ENCODE peak calls at places on chromosomes 4 and X, in four cellular contexts. O, N, K and S are unnamed samples. For H3K9me1, the result is how much of the 10 kb centered on the place peaks cover.

GRCh38 chr4:123744664-123745290 is 348.2 kb downstream of the SPRY1 start:
- DNase-seq in O (peak), N (peak), K (no peak), S (no peak)

GRCh38 chr4:173273956-173274355 is 60.2 kb downstream of the HMGB2 start:
- DNase-seq in O (peak), N (no peak), K (no peak), S (no peak)

GRCh38 chr4:81491943-81492342 is 20.2 kb upstream of the RASGEF1B start:
- DNase-seq in O (no peak), N (no peak), K (no peak), S (no peak)

GRCh38 chr4:165301833-165302232 is 25.6 kb upstream of the MSMO1 start:
- DNase-seq in O (peak), N (peak), K (no peak), S (no peak)

GRCh38 chr4:59848457-59848856 is 1351.7 kb upstream of the ADGRL3 start:
- DNase-seq in O (no peak), N (no peak), K (no peak), S (no peak)

GRCh38 chr4:40998680-40999358 is 215.5 kb downstream of the APBB2 start:
- DNase-seq in O (peak), N (peak), K (no peak), S (peak)

GRCh38 chr4:5707366-5708133 is 809 bp downstream of the EVC2 start:
- DNase-seq in O (no peak), N (peak), K (no peak), S (no peak)

GRCh38 chr4:121776610-121777401 is 11.8 kb upstream of the SMIM43 start:
- DNase-seq in O (no peak), N (no peak), K (no peak), S (no peak)

GRCh38 chrX:115357316-115357715 is 67.8 kb downstream of the LUZP4 start:
- DNase-seq in O (peak), N (no peak), K (no peak), S (no peak)

GRCh38 chr4:185479507-185479971 is 8.0 kb upstream of the CCDC110 start:
- DNase-seq in O (no peak), N (no peak), K (no peak), S (no peak)

GRCh38 chr4:177862541-177863176 is 420.4 kb upstream of the AGA start:
- DNase-seq in O (no peak), N (no peak), K (no peak), S (no peak)

GRCh38 chr4:166735553-166735952 is 498.7 kb downstream of the SPOCK3 start:
- DNase-seq in O (no peak), N (no peak), K (no peak), S (no peak)

GRCh38 chrX:110021180-110022022 is 18.5 kb downstream of the TMEM164 start:
- DNase-seq in O (peak), N (peak), K (no peak), S (no peak)

GRCh38 chrX:75229774-75230173 is 44.1 kb upstream of the UPRT start:
- DNase-seq in O (no peak), N (no peak), K (no peak), S (no peak)

GRCh38 chr4:87458913-87459312 is 36.5 kb downstream of the NUDT9 start:
- DNase-seq in O (no peak), N (no peak), K (no peak), S (no peak)

GRCh38 chr4:52259978-52260377 is 208.9 kb downstream of the SPATA18 start:
- DNase-seq in O (no peak), N (no peak), K (no peak), S (no peak)

GRCh38 chr4:146639414-146639814 is 721 bp downstream of the POU4F2 start:
- DNase-seq in O (no peak), N (no peak), K (no peak), S (no peak)

GRCh38 chr4:163649557-163650091 is 155.1 kb downstream of the TMA16 start:
- DNase-seq in O (no peak), N (no peak), K (no peak), S (no peak)

GRCh38 chrX:108224218-108224617 is 132.6 kb downstream of the ATG4A start:
- DNase-seq in O (no peak), N (no peak), K (no peak), S (no peak)

GRCh38 chrX:150506486-150506885 is 61.9 kb upstream of the MTM1 start:
- DNase-seq in O (no peak), N (peak), K (no peak), S (no peak)

GRCh38 chr4:163194593-163194992 is 27.9 kb upstream of the NAF1 start:
- DNase-seq in O (no peak), N (no peak), K (no peak), S (no peak)

GRCh38 chrX:68183612-68184214 is 249.6 kb downstream of the OPHN1 start:
- DNase-seq in O (peak), N (peak), K (peak), S (no peak)

GRCh38 chrX:46840946-46841740 is 4.3 kb downstream of the RP2 start:
- DNase-seq in O (no peak), N (peak), K (no peak), S (no peak)

GRCh38 chrX:68896581-68896980 is 67.8 kb downstream of the EFNB1 start:
- DNase-seq in O (no peak), N (no peak), K (no peak), S (no peak)

GRCh38 chr4:97496298-97496873 is 646.9 kb downstream of the STPG2 start:
- DNase-seq in O (no peak), N (peak), K (no peak), S (no peak)

GRCh38 chrX:137566746-137567473 is 983 bp downstream of the ZIC3 start:
- DNase-seq in O (no peak), N (no peak), K (no peak), S (no peak)

GRCh38 chrX:137567474-137568232 is 1.7 kb downstream of the ZIC3 start:
- DNase-seq in O (no peak), N (no peak), K (no peak), S (no peak)

GRCh38 chrX:137565318-137565904 is 516 bp upstream of the ZIC3 start:
- DNase-seq in O (no peak), N (no peak), K (no peak), S (no peak)

GRCh38 chrX:137563681-137564651 is 2.0 kb upstream of the ZIC3 start:
- DNase-seq in O (no peak), N (no peak), K (no peak), S (no peak)

DNA sequence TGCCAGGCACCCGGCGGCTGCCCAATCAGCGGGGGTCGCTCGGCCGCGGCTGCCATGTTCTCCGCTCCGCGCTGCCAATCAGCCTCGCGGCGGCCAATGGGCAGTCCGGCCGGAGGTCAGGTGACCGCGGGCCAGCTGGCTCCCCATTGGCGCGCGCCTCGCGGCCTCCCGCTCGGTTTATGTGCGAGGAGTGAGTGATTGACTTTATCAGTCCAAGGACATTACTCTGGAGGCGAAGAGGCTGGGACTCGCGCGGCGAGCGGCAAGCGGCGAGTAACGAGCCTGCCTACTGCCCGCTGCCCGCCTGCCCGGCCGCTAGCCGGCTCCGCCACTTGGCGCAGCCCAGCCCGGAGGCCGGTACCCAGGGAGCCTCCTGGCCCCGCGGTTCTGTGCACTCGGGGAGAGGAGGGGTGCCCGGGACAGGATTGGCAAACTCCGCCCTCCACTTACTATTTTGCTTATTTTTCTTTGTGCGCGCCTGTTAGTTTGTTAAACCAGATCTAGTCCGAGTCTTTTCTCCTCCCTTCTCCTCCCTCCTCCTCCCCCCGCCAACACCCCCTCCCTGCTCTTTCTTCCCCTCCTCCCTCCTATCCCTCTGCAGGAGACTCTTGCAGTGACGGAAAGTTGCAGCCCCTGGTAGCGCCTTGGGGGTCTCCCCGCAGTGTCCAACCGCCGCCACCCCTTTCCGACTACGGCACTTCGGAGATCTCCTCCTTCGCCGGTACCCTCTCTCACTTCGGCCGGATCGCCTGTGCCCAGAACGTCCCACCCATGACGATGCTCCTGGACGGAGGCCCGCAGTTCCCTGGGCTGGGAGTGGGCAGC is at the start of gene ZIC3:
- DNase-seq in O (no peak), N (peak), K (no peak), S (no peak)
- H2AFZ ChIP-seq in O (peak), N (peak), K (no peak), S (no peak)

GRCh38 chrX:10074241-10074941 is 82.4 kb upstream of the CLCN4 start:
- DNase-seq in O (no peak), N (no peak), K (no peak), S (peak)

GRCh38 chrX:10079155-10079711 is 77.5 kb upstream of the CLCN4 start:
- DNase-seq in O (peak), N (no peak), K (no peak), S (no peak)

GRCh38 chrX:10078266-10078665 is 78.5 kb upstream of the CLCN4 start:
- DNase-seq in O (no peak), N (no peak), K (no peak), S (no peak)

GRCh38 chrX:10076765-10077164 is 80.0 kb upstream of the CLCN4 start:
- DNase-seq in O (no peak), N (no peak), K (no peak), S (no peak)

DNA sequence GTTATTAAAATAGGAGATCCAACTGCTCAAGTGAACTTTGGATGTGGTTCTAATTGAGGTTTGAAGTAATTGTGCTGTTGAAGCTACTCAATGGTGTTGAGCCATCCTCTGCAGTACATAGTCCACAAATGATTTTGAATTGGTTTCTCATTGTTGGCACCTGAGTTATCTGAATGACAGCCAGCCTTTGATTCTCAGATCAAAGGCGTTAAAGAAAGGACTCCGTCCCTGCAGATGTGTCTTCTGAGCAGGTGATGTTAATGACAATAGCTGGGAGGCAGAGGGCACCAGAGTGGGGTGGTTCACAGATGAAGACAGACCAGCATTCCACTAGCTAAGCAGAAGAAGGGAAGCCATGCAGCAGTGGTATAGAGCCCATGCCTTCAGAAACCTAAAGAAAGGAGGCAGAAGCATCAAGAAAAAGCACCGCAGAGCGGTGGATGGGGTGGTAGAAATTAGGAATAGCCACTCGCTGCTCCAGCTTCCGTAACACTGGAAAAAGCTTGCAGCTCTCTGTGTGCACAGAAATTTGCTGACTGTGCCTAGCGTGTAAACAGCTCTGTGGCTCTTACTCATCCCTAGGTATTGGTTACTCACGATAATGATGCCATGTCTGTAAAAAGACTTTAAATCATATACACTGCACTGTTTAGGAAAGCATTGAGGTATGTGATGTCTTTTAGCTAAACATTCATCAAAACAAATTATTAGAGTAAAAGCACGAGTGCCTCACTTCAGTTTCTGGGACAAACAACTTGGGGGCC is 79.2 kb upstream of the CLCN4 start:
- DNase-seq in O (peak), N (no peak), K (no peak), S (no peak)
- H3K4me3 ChIP-seq in O (no peak), N (no peak), K (no peak), S (no peak)

DNA sequence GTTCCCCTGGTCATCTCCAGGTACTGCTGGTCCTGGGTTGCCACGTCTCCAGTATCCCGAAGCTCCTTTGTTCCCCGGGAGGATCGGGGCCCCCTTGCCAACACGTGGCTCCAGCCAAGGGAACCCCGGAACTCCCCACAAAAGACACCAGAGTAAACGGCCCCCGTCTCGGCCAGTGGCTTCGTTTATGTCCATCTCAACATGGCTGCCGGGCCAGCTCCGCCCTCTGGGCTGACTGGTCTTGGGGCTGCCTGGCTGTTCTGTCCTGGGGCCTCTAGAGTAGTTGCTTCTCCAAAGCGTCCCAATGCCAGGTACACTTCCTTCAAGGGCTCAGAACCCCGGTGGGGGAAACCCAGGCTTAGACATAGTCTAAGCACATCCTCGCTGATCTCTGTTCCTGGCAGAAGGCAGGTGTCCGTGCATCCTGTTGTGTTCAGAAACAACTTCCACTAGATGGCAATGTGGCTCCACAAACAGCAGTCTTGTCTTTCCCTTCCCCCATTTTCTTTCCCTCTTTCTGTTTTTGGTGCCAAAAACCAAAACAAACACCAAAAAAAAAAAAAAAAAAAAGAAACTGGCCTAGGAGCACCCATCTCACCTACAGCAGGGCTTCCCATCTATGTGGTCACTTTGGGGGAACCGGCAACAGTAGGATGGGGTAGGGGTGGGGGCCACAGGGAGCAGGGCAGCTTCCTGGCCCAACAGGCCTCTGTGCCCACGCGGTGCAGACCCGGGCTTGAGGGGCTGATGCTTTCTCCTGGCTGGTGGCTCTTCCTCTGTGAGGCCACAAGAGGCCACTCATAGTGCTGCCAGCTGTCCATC is 35.3 kb downstream of the NBDY start:
- DNase-seq in O (peak), N (peak), K (peak), S (no peak)
- H3K9me1 ChIP-seq in O (under half), N (under half), K (under half), S (under half)

DNA sequence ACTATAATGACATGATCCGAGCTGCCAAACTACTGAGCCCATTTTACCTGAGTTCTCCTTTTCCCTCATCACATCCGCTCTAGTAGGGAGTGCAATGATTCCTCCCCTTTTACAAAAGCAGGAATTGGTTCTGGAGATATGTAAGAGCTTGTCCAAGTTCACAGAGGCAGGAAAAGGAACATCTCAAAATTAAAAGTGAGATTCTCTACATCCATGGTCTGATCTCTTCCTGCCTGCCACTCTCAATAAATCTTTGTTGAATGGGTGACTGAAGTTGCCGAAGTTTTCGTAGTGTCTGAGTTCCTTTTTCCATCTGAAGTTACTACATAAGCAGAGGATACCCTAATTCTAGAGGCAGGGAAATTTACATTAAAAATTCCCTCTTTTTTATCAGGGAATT is at the start of gene FGFBP1:
- DNase-seq in O (no peak), N (no peak), K (no peak), S (no peak)
- H2AFZ ChIP-seq in O (no peak), N (no peak), K (no peak), S (peak)

DNA sequence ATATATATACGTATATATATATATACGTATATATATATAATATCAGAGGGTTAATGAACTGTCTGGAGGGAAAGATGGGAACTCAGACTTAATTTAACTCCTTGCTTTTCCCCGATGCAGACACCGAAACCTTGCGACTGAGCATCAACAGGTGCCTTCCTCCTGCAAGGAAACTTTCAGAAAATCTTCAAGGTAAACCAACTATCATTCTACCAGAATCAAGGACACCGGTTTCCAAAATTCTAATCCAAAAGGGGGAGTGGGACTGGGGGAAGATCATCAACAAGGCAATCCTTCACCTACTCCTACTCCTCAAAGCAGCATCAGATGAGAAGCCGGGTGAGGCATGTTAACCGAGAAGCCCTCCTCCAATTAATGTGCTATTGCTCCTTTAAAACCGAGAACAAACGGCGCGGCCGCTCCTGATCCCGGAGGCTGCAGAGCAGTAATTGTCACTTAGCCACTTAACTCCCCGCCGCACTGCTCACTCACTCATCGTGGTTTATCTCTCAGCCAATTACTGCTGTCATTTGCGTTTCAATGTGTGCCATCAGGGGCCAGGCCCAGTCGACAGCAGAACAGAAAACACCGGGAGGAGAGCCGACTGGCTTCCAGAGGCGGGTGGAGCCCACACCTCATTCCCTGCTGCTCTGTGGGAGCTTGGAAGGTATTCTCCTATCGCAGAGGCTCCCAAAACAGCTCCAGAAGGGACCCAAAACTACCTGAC is 61.7 kb downstream of the MAML3 start:
- DNase-seq in O (no peak), N (peak), K (no peak), S (no peak)
- H3K4me3 ChIP-seq in O (peak), N (no peak), K (no peak), S (peak)

GRCh38 chr4:157115613-157116340 is 39.8 kb downstream of the GLRB start:
- DNase-seq in O (peak), N (peak), K (no peak), S (peak)
- H3K9me1 ChIP-seq in O (under half), N (under half), K (under half), S (under half)

GRCh38 chr4:184262901-184263300 is 45.2 kb upstream of the ENPP6 start:
- DNase-seq in O (peak), N (no peak), K (no peak), S (no peak)
- H2AFZ ChIP-seq in O (no peak), N (no peak), K (no peak), S (no peak)

GRCh38 chrX:19195243-19195610 is 73.0 kb upstream of the ADGRG2 start:
- DNase-seq in O (no peak), N (no peak), K (no peak), S (no peak)
- H3K4me3 ChIP-seq in O (no peak), N (no peak), K (no peak), S (no peak)

DNA sequence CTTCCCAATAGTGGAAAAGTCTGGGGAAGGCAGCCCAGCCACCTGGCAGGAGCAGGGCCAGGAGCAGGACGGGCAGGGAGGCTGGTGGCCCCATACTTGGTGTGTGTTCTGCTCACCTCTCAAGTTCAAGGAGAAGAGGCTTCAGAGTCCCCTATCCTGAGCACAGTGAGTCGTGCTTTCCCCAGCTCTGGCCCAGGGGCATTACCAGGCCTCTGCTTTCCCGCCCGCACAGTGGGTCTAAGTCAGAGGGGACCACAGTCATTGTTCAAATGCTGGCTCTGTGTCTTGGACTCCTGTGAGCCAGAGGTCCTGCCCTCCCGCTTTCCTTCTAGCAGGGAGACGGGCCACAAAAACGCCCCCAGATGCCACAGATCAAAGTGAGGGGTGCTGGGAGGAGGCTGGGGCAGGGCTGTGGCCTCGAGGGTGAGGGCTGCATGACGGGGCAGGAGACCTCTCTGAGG is 27.6 kb downstream of the HTRA3 start:
- DNase-seq in O (no peak), N (no peak), K (no peak), S (no peak)
- H3K9me1 ChIP-seq in O (under half), N (under half), K (under half), S (under half)

GRCh38 chr4:55013431-55013955 is 111.9 kb downstream of the KDR start:
- DNase-seq in O (no peak), N (no peak), K (no peak), S (no peak)
- H2AFZ ChIP-seq in O (no peak), N (no peak), K (no peak), S (no peak)